ENCODE peak calls at places on chromosomes 4 and X, in four cellular contexts. K is mammary epithelial cell; C is NCI-H1048; F is stimulated activated CD4-positive, alpha-beta T cell treated with anti-CD3 and anti-CD28 coated beads, Interleukin-15, amount 100 ng/mL, for 24 hours. A is an unnamed sample.

GRCh38 chrX:16484338-16484737 is 165.6 kb upstream of the S100G start:
- DNase-seq in K (peak; percentile 96), C (no peak), F (peak; percentile 41), A (no peak)

GRCh38 chr4:168679397-168680176 is 182.7 kb downstream of the PALLD start:
- DNase-seq in K (no peak), C (no peak), F (no peak), A (no peak)

GRCh38 chr4:98222306-98222705 is 38.9 kb upstream of the RAP1GDS1 start:
- DNase-seq in K (no peak), C (no peak), F (no peak), A (no peak)

GRCh38 chr4:129342820-129343219 is 246.9 kb downstream of the C4orf33 start:
- DNase-seq in K (peak; percentile 78), C (no peak), F (no peak), A (no peak)

GRCh38 chr4:110193822-110194761 is 4.3 kb downstream of the ELOVL6 start:
- DNase-seq in K (peak; percentile 93), C (peak; percentile 59), F (peak; percentile 77), A (peak; percentile 76)

GRCh38 chr4:56701644-56702043 is 20.5 kb upstream of the HOPX start:
- DNase-seq in K (no peak), C (no peak), F (no peak), A (no peak)

GRCh38 chr4:69764311-69764710 is 3.9 kb upstream of the SULT1B1 start:
- DNase-seq in K (no peak), C (peak; percentile 3), F (no peak), A (no peak)

GRCh38 chr4:38075370-38076152 is 115.4 kb downstream of the PTTG2 start:
- DNase-seq in K (peak; percentile 50), C (no peak), F (no peak), A (no peak)

GRCh38 chrX:47146121-47146935 is 1.3 kb downstream of the RBM10 start:
- DNase-seq in K (no peak), C (no peak), F (no peak), A (no peak)

A was measured in left cardiac atrium.